ENCODE peak calls at places on chromosome 3, in six cellular contexts. E is heart right ventricle, H is lower leg skin, X is osteoblast, C is WERI-Rb-1, N is BE2C. U is an unnamed sample.

GRCh38 chr3:134291300-134292254 is 40.9 kb upstream of the RYK start:
- DNase-seq in E (peak), H (peak), X (peak), C (no peak), N (peak), U (no peak)

GRCh38 chr3:102492300-102492699 is 57.5 kb downstream of the ZPLD1 start:
- DNase-seq in E (no peak), H (no peak), X (no peak), C (no peak), N (no peak), U (no peak)

GRCh38 chr3:167813169-167814123 is 77.9 kb downstream of the SERPINI1 start:
- DNase-seq in E (no peak), H (no peak), X (no peak), C (peak), N (no peak), U (no peak)

GRCh38 chr3:62911531-62911930 is 36.3 kb upstream of the CADPS start:
- DNase-seq in E (no peak), H (no peak), X (no peak), C (no peak), N (no peak), U (no peak)

GRCh38 chr3:42667096-42667522 is 13.6 kb downstream of the ZBTB47 start:
- DNase-seq in E (no peak), H (peak), X (peak), C (no peak), N (no peak), U (no peak)

GRCh38 chr3:48595526-48596121 is 495 bp upstream of the COL7A1 start:
- DNase-seq in E (peak), H (peak), X (peak), C (no peak), N (peak), U (peak)

GRCh38 chr3:33131328-33132018 is 17.7 kb downstream of the CRTAP start:
- DNase-seq in E (no peak), H (peak), X (peak), C (peak), N (peak), U (peak)

GRCh38 chr3:49020335-49021212 is 1.3 kb upstream of the NDUFAF3 start:
- DNase-seq in E (peak), H (peak), X (peak), C (peak), N (no peak), U (no peak)

GRCh38 chr3:13142552-13143380 is 69.5 kb upstream of the IQSEC1 start:
- DNase-seq in E (no peak), H (peak), X (peak), C (no peak), N (no peak), U (no peak)

GRCh38 chr3:42780892-42781700 is 8.0 kb upstream of the CCDC13 start:
- DNase-seq in E (no peak), H (no peak), X (peak), C (no peak), N (peak), U (peak)

GRCh38 chr3:52842424-52842823 is 7.6 kb upstream of the MUSTN1 start:
- DNase-seq in E (peak), H (no peak), X (no peak), C (no peak), N (no peak), U (no peak)

GRCh38 chr3:124258057-124258500 is 266.2 kb upstream of the ROPN1 start:
- DNase-seq in E (no peak), H (peak), X (peak), C (no peak), N (peak), U (no peak)

GRCh38 chr3:111325160-111325707 is 216.8 kb upstream of the CD96 start:
- DNase-seq in E (no peak), H (no peak), X (no peak), C (no peak), N (no peak), U (no peak)

GRCh38 chr3:71446734-71447133 is 136.8 kb downstream of the FOXP1 start:
- DNase-seq in E (no peak), H (no peak), X (no peak), C (no peak), N (no peak), U (no peak)

GRCh38 chr3:177928156-177928555 is 608.1 kb upstream of the KCNMB2 start:
- DNase-seq in E (no peak), H (no peak), X (no peak), C (no peak), N (no peak), U (peak)

GRCh38 chr3:87260270-87260669 is 16.1 kb downstream of the POU1F1 start:
- DNase-seq in E (no peak), H (no peak), X (no peak), C (peak), N (peak), U (peak)

GRCh38 chr3:43787330-43787729 is 96.6 kb downstream of the ABHD5 start:
- DNase-seq in E (no peak), H (peak), X (no peak), C (no peak), N (no peak), U (no peak)

GRCh38 chr3:62414786-62415185 is 41.4 kb upstream of the FEZF2 start:
- DNase-seq in E (no peak), H (no peak), X (no peak), C (no peak), N (no peak), U (no peak)

GRCh38 chr3:196941846-196942225 is 492 bp downstream of the NCBP2 start:
- DNase-seq in E (peak), H (no peak), X (peak), C (no peak), N (peak), U (peak)

GRCh38 chr3:151011427-151011826 is 38.9 kb upstream of the CLRN1 start:
- DNase-seq in E (no peak), H (no peak), X (peak), C (no peak), N (no peak), U (peak)

GRCh38 chr3:113275876-113276580 is 64.7 kb downstream of the BOC start:
- DNase-seq in E (peak), H (no peak), X (peak), C (peak), N (no peak), U (peak)

GRCh38 chr3:195162033-195162669 is 108.8 kb downstream of the XXYLT1 start:
- DNase-seq in E (no peak), H (no peak), X (no peak), C (no peak), N (no peak), U (no peak)

GRCh38 chr3:6168242-6168641 is 692.7 kb upstream of the GRM7 start:
- DNase-seq in E (no peak), H (no peak), X (no peak), C (no peak), N (no peak), U (no peak)

GRCh38 chr3:125024817-125025216 is 31.0 kb downstream of the HEG1 start:
- DNase-seq in E (peak), H (peak), X (no peak), C (no peak), N (no peak), U (peak)

GRCh38 chr3:53062905-53063304 is 17.0 kb upstream of the SFMBT1 start:
- DNase-seq in E (no peak), H (peak), X (no peak), C (no peak), N (no peak), U (no peak)

GRCh38 chr3:171494457-171495109 is 34.4 kb upstream of the TNIK start:
- DNase-seq in E (no peak), H (no peak), X (no peak), C (no peak), N (no peak), U (no peak)

GRCh38 chr3:89373459-89373858 is 266.0 kb downstream of the EPHA3 start:
- DNase-seq in E (no peak), H (no peak), X (no peak), C (no peak), N (no peak), U (no peak)

GRCh38 chr3:186473166-186473565 is 71.0 kb downstream of the CRYGS start:
- DNase-seq in E (no peak), H (peak), X (no peak), C (no peak), N (no peak), U (no peak)

GRCh38 chr3:194103475-194103874 is 32.5 kb upstream of the HES1 start:
- DNase-seq in E (no peak), H (no peak), X (no peak), C (no peak), N (no peak), U (no peak)

GRCh38 chr3:125957674-125958510 is 11.1 kb upstream of the ROPN1B start:
- DNase-seq in E (peak), H (no peak), X (no peak), C (no peak), N (peak), U (no peak)

GRCh38 chr3:30855390-30855789 is 39.1 kb downstream of the GADL1 start:
- DNase-seq in E (no peak), H (no peak), X (no peak), C (no peak), N (no peak), U (no peak)

GRCh38 chr3:194974468-194975135 is 288.9 kb downstream of the FAM43A start:
- DNase-seq in E (no peak), H (peak), X (no peak), C (no peak), N (no peak), U (no peak)

GRCh38 chr3:151345854-151346253 is 16.5 kb upstream of the P2RY13 start:
- DNase-seq in E (no peak), H (no peak), X (no peak), C (no peak), N (no peak), U (no peak)

GRCh38 chr3:78732471-78732870 is 1035.3 kb downstream of the ROBO1 start:
- DNase-seq in E (no peak), H (no peak), X (no peak), C (no peak), N (no peak), U (no peak)

GRCh38 chr3:184314700-184315505 is 497 bp downstream of the EIF4G1 start:
- DNase-seq in E (peak), H (peak), X (peak), C (peak), N (peak), U (no peak)

GRCh38 chr3:122615303-122615702 is 37.9 kb downstream of the PARP15 start:
- DNase-seq in E (no peak), H (no peak), X (no peak), C (no peak), N (no peak), U (peak)

GRCh38 chr3:132351222-132351806 is 34.1 kb downstream of the ACP3 start:
- DNase-seq in E (no peak), H (no peak), X (no peak), C (no peak), N (no peak), U (peak)

DNA sequence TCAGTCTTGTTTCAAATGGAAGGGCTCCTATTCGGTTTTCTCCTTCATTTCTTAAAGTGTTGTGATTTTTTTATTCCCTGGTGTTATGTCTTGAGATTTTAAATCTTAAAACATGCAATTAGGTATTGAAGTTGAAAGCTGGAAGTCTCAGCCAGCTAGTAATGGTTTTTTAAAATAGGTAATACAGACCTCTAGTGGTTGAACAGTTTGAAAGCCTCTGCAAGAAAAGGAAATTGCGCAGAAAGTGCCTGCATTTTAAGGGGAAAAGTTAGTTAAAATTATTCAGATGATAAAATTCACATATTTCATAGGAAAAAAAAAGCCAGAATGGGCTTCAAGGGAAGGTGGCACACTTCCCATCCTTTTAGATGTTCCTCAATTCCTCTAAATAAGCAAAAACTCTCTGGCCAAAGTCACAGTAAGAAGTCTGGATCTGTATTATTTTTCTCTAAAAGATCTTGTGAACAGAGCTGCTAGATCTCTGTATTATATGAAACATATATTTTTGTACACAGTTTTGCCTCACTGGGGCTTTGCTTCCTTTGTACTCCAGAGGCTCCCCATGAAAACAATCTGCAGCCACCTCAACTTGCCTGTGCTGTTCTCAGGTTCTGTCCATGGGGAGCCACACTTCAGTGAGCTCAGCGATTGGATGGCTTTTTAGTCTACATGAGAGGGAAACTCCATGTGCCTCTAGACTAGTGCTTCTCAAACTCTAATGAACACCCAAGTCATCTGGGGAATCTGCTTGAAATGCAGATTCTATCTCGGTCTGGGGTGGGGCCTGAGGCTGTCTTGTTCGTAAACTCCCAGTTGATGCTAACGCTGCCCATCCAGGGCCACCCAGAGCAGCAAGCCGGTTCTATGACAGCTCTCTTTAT is 21.5 kb downstream of the AGTR1 start:
- DNase-seq in E (no peak), H (no peak), X (no peak), C (no peak), N (no peak), U (peak)
- TF ChIP-seq CTCF in E (peak), H (no peak), X (peak), C (no peak), N (peak), U (peak)

GRCh38 chr3:11154953-11155325 is 646 bp downstream of the HRH1 start:
- DNase-seq in E (no peak), H (no peak), X (no peak), C (peak), N (no peak), U (peak)
- H3K4me3 ChIP-seq in E (peak), H (peak), X (peak), C (peak), N (peak), U (peak)

DNA sequence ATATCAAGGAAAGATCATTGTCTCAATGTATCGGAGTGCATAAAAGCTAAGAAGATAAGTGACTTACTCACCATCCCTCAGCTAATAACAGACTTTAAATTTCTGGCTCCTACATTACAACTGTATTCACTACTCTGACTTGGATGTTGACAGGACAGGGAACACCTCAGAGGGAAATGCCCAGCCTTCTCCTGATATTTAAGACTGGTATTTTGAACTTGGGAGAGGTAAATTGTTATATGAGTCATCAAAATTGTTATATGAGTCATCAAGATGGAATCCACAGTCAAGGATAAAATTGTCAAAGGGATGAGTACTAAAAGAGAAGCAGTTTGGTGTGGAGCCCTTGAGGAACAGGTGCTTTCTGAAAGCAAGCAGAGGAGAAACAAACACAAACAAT is 961.4 kb downstream of the VGLL3 start:
- DNase-seq in E (no peak), H (no peak), X (no peak), C (no peak), N (no peak), U (peak)
- TF ChIP-seq CTCF in E (no peak), H (no peak), X (no peak), C (no peak), N (no peak), U (no peak)

GRCh38 chr3:192958219-192958872 is 40.7 kb upstream of the MB21D2 start:
- DNase-seq in E (no peak), H (no peak), X (no peak), C (no peak), N (no peak), U (peak)
- H3K4me3 ChIP-seq in E (no peak), H (no peak), X (peak), C (no peak), N (no peak), U (no peak)

GRCh38 chr3:83926291-83926690 is 1032.5 kb upstream of the CADM2 start:
- DNase-seq in E (no peak), H (no peak), X (no peak), C (no peak), N (no peak), U (no peak)

GRCh38 chr3:83928903-83929302 is 1029.9 kb upstream of the CADM2 start:
- DNase-seq in E (no peak), H (no peak), X (no peak), C (no peak), N (no peak), U (no peak)

GRCh38 chr3:83928391-83928790 is 1030.4 kb upstream of the CADM2 start:
- DNase-seq in E (no peak), H (no peak), X (no peak), C (peak), N (peak), U (no peak)
- TF ChIP-seq CTCF in E (no peak), H (no peak), X (no peak), C (peak), N (peak), U (peak)

GRCh38 chr3:278300-279064 is 81.9 kb downstream of the CHL1 start:
- DNase-seq in E (no peak), H (no peak), X (no peak), C (no peak), N (no peak), U (no peak)
- H3K4me3 ChIP-seq in E (no peak), H (no peak), X (no peak), C (no peak), N (no peak), U (no peak)

GRCh38 chr3:38985981-38986380 is 65.8 kb downstream of the SCN11A start:
- DNase-seq in E (no peak), H (no peak), X (peak), C (no peak), N (no peak), U (no peak)

GRCh38 chr3:38986901-38987300 is 64.8 kb downstream of the SCN11A start:
- DNase-seq in E (no peak), H (no peak), X (no peak), C (no peak), N (no peak), U (peak)

GRCh38 chr3:38984731-38985130 is 67.0 kb downstream of the SCN11A start:
- DNase-seq in E (no peak), H (no peak), X (peak), C (no peak), N (no peak), U (no peak)

GRCh38 chr3:38985581-38985980 is 66.2 kb downstream of the SCN11A start:
- DNase-seq in E (no peak), H (no peak), X (peak), C (no peak), N (no peak), U (peak)

DNA sequence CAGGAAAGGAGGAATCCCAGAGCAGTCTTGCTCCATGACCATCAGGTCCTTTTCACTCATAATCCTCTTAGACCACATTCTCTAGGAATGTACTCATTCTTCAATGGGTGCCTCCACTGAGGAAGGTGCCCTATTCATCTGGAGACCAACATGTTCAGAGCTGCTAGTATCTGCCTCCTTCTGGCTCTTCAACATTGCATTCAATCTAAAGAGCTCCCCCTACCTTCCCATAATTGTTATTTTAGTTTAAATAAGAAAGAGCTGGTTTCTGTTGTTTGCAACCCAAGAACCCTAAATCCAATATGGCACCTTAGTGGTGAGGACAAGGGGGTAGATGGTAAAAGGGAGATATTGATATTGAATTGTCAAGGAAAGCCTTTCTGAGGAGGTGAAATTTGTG is 67.6 kb downstream of the SCN11A start:
- DNase-seq in E (no peak), H (no peak), X (no peak), C (no peak), N (no peak), U (peak)
- TF ChIP-seq CTCF in E (no peak), H (no peak), X (no peak), C (no peak), N (peak), U (no peak)

U was measured in bronchial epithelial cell.